ENCODE peak calls at places on chromosome 1, in eight cellular contexts. One of them, this sample, is unnamed. For H3K4me1 and H3K9me3, the result is how much of the 10 kb centered on the place peaks cover.

GRCh38 chr1:209106237-209106741 is 477.2 kb upstream of the CAMK1G start:
- DNase-seq in thoracic aorta: no peak
- DNase-seq in right cardiac atrium: no peak
- DNase-seq in CD4-positive, alpha-beta memory T cell: no peak
- DNase-seq in Panc1: no peak
- DNase-seq in neuronal stem cell: no peak
- DNase-seq in NT2/D1: peak
- DNase-seq in hepatocyte: peak
- DNase-seq in this sample: no peak

GRCh38 chr1:39269791-39270342 is 65.4 kb downstream of the MACF1 start:
- DNase-seq in thoracic aorta: no peak
- DNase-seq in right cardiac atrium: no peak
- DNase-seq in CD4-positive, alpha-beta memory T cell: peak
- DNase-seq in Panc1: no peak
- DNase-seq in neuronal stem cell: no peak
- DNase-seq in NT2/D1: no peak
- DNase-seq in hepatocyte: peak
- DNase-seq in this sample: no peak

GRCh38 chr1:231139125-231139649 is 22.7 kb upstream of the TRIM67 start:
- DNase-seq in thoracic aorta: no peak
- DNase-seq in right cardiac atrium: no peak
- DNase-seq in CD4-positive, alpha-beta memory T cell: no peak
- DNase-seq in Panc1: no peak
- DNase-seq in neuronal stem cell: no peak
- DNase-seq in NT2/D1: no peak
- DNase-seq in hepatocyte: peak
- DNase-seq in this sample: no peak

GRCh38 chr1:67687649-67688048 is 2.6 kb downstream of the GADD45A start:
- DNase-seq in thoracic aorta: no peak
- DNase-seq in right cardiac atrium: no peak
- DNase-seq in CD4-positive, alpha-beta memory T cell: no peak
- DNase-seq in Panc1: no peak
- DNase-seq in neuronal stem cell: no peak
- DNase-seq in NT2/D1: no peak
- DNase-seq in hepatocyte: no peak
- DNase-seq in this sample: no peak

GRCh38 chr1:156346636-156347035 is 8.3 kb downstream of the TSACC start:
- DNase-seq in thoracic aorta: no peak
- DNase-seq in right cardiac atrium: no peak
- DNase-seq in CD4-positive, alpha-beta memory T cell: no peak
- DNase-seq in Panc1: no peak
- DNase-seq in neuronal stem cell: no peak
- DNase-seq in NT2/D1: peak
- DNase-seq in hepatocyte: no peak
- DNase-seq in this sample: no peak

GRCh38 chr1:215151841-215152240 is 69.3 kb downstream of the KCNK2 start:
- DNase-seq in thoracic aorta: no peak
- DNase-seq in right cardiac atrium: no peak
- DNase-seq in CD4-positive, alpha-beta memory T cell: no peak
- DNase-seq in Panc1: no peak
- DNase-seq in neuronal stem cell: no peak
- DNase-seq in NT2/D1: no peak
- DNase-seq in hepatocyte: no peak
- DNase-seq in this sample: no peak

GRCh38 chr1:231981675-231982074 is 355.1 kb downstream of the DISC1 start:
- DNase-seq in thoracic aorta: no peak
- DNase-seq in right cardiac atrium: no peak
- DNase-seq in CD4-positive, alpha-beta memory T cell: no peak
- DNase-seq in Panc1: no peak
- DNase-seq in neuronal stem cell: no peak
- DNase-seq in NT2/D1: no peak
- DNase-seq in hepatocyte: no peak
- DNase-seq in this sample: no peak

GRCh38 chr1:30287976-30288375 is 435.4 kb downstream of the MATN1 start:
- DNase-seq in thoracic aorta: no peak
- DNase-seq in right cardiac atrium: no peak
- DNase-seq in CD4-positive, alpha-beta memory T cell: no peak
- DNase-seq in Panc1: no peak
- DNase-seq in neuronal stem cell: no peak
- DNase-seq in NT2/D1: no peak
- DNase-seq in hepatocyte: no peak
- DNase-seq in this sample: no peak

GRCh38 chr1:26020941-26021646 is 481 bp upstream of the EXTL1 start:
- DNase-seq in thoracic aorta: no peak
- DNase-seq in right cardiac atrium: no peak
- DNase-seq in CD4-positive, alpha-beta memory T cell: no peak
- DNase-seq in Panc1: no peak
- DNase-seq in neuronal stem cell: no peak
- DNase-seq in NT2/D1: no peak
- DNase-seq in hepatocyte: no peak
- DNase-seq in this sample: no peak

GRCh38 chr1:112026018-112026417 is 36.5 kb upstream of the KCND3 start:
- DNase-seq in thoracic aorta: no peak
- DNase-seq in right cardiac atrium: no peak
- DNase-seq in CD4-positive, alpha-beta memory T cell: no peak
- DNase-seq in Panc1: no peak
- DNase-seq in neuronal stem cell: no peak
- DNase-seq in NT2/D1: no peak
- DNase-seq in hepatocyte: no peak
- DNase-seq in this sample: no peak

GRCh38 chr1:30526652-30527345 is 196.6 kb downstream of the MATN1 start:
- DNase-seq in thoracic aorta: no peak
- DNase-seq in right cardiac atrium: no peak
- DNase-seq in CD4-positive, alpha-beta memory T cell: no peak
- DNase-seq in Panc1: no peak
- DNase-seq in neuronal stem cell: no peak
- DNase-seq in NT2/D1: no peak
- DNase-seq in hepatocyte: no peak
- DNase-seq in this sample: no peak

GRCh38 chr1:40385437-40386310 is 12.1 kb downstream of the SMAP2 start:
- DNase-seq in thoracic aorta: no peak
- DNase-seq in right cardiac atrium: no peak
- DNase-seq in CD4-positive, alpha-beta memory T cell: peak
- DNase-seq in Panc1: no peak
- DNase-seq in neuronal stem cell: no peak
- DNase-seq in NT2/D1: no peak
- DNase-seq in hepatocyte: no peak
- DNase-seq in this sample: peak

GRCh38 chr1:94068831-94069648 is 51.9 kb downstream of the ABCA4 start:
- DNase-seq in thoracic aorta: no peak
- DNase-seq in right cardiac atrium: peak
- DNase-seq in CD4-positive, alpha-beta memory T cell: no peak
- DNase-seq in Panc1: peak
- DNase-seq in neuronal stem cell: no peak
- DNase-seq in NT2/D1: no peak
- DNase-seq in hepatocyte: peak
- DNase-seq in this sample: no peak

GRCh38 chr1:47651311-47652089 is 213.7 kb downstream of the FOXD2 start:
- DNase-seq in thoracic aorta: no peak
- DNase-seq in right cardiac atrium: no peak
- DNase-seq in CD4-positive, alpha-beta memory T cell: no peak
- DNase-seq in Panc1: no peak
- DNase-seq in neuronal stem cell: no peak
- DNase-seq in NT2/D1: no peak
- DNase-seq in hepatocyte: peak
- DNase-seq in this sample: no peak

GRCh38 chr1:5975133-5975880 is 16.9 kb downstream of the NPHP4 start:
- DNase-seq in thoracic aorta: no peak
- DNase-seq in right cardiac atrium: peak
- DNase-seq in CD4-positive, alpha-beta memory T cell: no peak
- DNase-seq in Panc1: no peak
- DNase-seq in neuronal stem cell: no peak
- DNase-seq in NT2/D1: no peak
- DNase-seq in hepatocyte: peak
- DNase-seq in this sample: peak

GRCh38 chr1:163673756-163674155 is 352.0 kb downstream of the NUF2 start:
- DNase-seq in thoracic aorta: no peak
- DNase-seq in right cardiac atrium: no peak
- DNase-seq in CD4-positive, alpha-beta memory T cell: no peak
- DNase-seq in Panc1: no peak
- DNase-seq in neuronal stem cell: no peak
- DNase-seq in NT2/D1: no peak
- DNase-seq in hepatocyte: peak
- DNase-seq in this sample: no peak

GRCh38 chr1:223114871-223115270 is 28.2 kb downstream of the TLR5 start:
- DNase-seq in thoracic aorta: no peak
- DNase-seq in right cardiac atrium: no peak
- DNase-seq in CD4-positive, alpha-beta memory T cell: no peak
- DNase-seq in Panc1: no peak
- DNase-seq in neuronal stem cell: no peak
- DNase-seq in NT2/D1: no peak
- DNase-seq in hepatocyte: no peak
- DNase-seq in this sample: no peak

GRCh38 chr1:77565321-77565720 is 117.1 kb downstream of the ZZZ3 start:
- DNase-seq in thoracic aorta: no peak
- DNase-seq in right cardiac atrium: no peak
- DNase-seq in CD4-positive, alpha-beta memory T cell: no peak
- DNase-seq in Panc1: no peak
- DNase-seq in neuronal stem cell: no peak
- DNase-seq in NT2/D1: no peak
- DNase-seq in hepatocyte: no peak
- DNase-seq in this sample: no peak

GRCh38 chr1:9655127-9655723 is 3.7 kb downstream of the PIK3CD start:
- DNase-seq in thoracic aorta: no peak
- DNase-seq in right cardiac atrium: no peak
- DNase-seq in CD4-positive, alpha-beta memory T cell: peak
- DNase-seq in Panc1: no peak
- DNase-seq in neuronal stem cell: no peak
- DNase-seq in NT2/D1: no peak
- DNase-seq in hepatocyte: no peak
- DNase-seq in this sample: peak

DNA sequence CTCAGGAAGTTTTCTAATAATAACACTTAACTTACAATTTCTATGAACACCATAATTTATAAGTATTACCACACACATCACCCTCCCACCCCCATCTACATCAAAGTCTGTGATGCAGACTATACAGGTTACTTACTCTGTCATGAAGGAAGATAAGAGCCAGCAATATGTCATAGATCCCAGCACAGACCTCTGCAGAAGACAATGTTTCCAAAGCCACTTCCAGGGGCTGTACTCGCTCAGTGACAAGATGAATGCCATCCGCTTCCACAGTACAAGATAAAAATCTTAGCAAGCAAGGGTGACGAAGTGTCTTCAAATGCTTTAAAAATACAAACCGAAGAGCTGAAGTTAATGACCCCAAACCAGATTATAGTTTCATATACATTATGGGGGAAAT is 15.2 kb downstream of the SCYL3 start:
- DNase-seq in thoracic aorta: no peak
- DNase-seq in right cardiac atrium: no peak
- DNase-seq in CD4-positive, alpha-beta memory T cell: no peak
- DNase-seq in Panc1: no peak
- DNase-seq in neuronal stem cell: no peak
- DNase-seq in NT2/D1: no peak
- DNase-seq in hepatocyte: no peak
- DNase-seq in this sample: no peak
- H3K4me3 ChIP-seq in thoracic aorta: no peak
- H3K4me3 ChIP-seq in right cardiac atrium: no peak
- H3K4me3 ChIP-seq in CD4-positive, alpha-beta memory T cell: no peak
- H3K4me3 ChIP-seq in Panc1: no peak
- H3K4me3 ChIP-seq in neuronal stem cell: no peak
- H3K4me3 ChIP-seq in NT2/D1: no peak
- H3K4me3 ChIP-seq in hepatocyte: no peak
- H3K4me3 ChIP-seq in this sample: no peak

GRCh38 chr1:219090618-219091017 is 83.1 kb upstream of the LYPLAL1 start:
- DNase-seq in thoracic aorta: no peak
- DNase-seq in right cardiac atrium: no peak
- DNase-seq in CD4-positive, alpha-beta memory T cell: no peak
- DNase-seq in Panc1: no peak
- DNase-seq in neuronal stem cell: no peak
- DNase-seq in NT2/D1: no peak
- DNase-seq in hepatocyte: no peak
- DNase-seq in this sample: no peak
- H3K4me1 ChIP-seq in thoracic aorta: under half
- H3K4me1 ChIP-seq in right cardiac atrium: under half
- H3K4me1 ChIP-seq in CD4-positive, alpha-beta memory T cell: under half
- H3K4me1 ChIP-seq in Panc1: under half
- H3K4me1 ChIP-seq in neuronal stem cell: under half
- H3K4me1 ChIP-seq in NT2/D1: under half
- H3K4me1 ChIP-seq in hepatocyte: under half
- H3K4me1 ChIP-seq in this sample: under half

DNA sequence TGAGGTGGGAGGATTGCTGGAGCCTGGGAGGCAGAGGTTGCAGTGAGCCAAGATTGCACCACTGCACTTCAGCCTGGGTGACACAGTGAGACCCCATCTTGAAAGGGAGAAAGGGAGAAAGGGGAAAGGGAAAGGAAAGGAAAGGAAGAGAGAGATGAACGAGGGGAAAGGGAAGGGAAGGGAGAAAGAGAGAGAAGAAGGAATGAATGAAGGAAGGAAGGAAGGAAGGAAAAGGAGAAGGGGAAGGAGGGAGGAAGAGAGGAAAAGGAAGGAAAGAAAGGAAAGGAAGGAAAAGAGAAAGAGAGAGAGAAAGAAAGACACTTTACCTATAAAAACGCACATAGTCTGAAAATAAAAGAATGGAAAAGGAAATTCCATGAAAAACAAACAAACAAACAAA is 18.0 kb downstream of the ZNF695 start:
- DNase-seq in thoracic aorta: no peak
- DNase-seq in right cardiac atrium: no peak
- DNase-seq in CD4-positive, alpha-beta memory T cell: no peak
- DNase-seq in Panc1: no peak
- DNase-seq in neuronal stem cell: no peak
- DNase-seq in NT2/D1: no peak
- DNase-seq in hepatocyte: no peak
- DNase-seq in this sample: no peak
- H3K9me3 ChIP-seq in thoracic aorta: half or more
- H3K9me3 ChIP-seq in right cardiac atrium: under half
- H3K9me3 ChIP-seq in CD4-positive, alpha-beta memory T cell: under half
- H3K9me3 ChIP-seq in Panc1: half or more
- H3K9me3 ChIP-seq in neuronal stem cell: half or more
- H3K9me3 ChIP-seq in NT2/D1: half or more
- H3K9me3 ChIP-seq in hepatocyte: under half
- H3K9me3 ChIP-seq in this sample: under half

DNA sequence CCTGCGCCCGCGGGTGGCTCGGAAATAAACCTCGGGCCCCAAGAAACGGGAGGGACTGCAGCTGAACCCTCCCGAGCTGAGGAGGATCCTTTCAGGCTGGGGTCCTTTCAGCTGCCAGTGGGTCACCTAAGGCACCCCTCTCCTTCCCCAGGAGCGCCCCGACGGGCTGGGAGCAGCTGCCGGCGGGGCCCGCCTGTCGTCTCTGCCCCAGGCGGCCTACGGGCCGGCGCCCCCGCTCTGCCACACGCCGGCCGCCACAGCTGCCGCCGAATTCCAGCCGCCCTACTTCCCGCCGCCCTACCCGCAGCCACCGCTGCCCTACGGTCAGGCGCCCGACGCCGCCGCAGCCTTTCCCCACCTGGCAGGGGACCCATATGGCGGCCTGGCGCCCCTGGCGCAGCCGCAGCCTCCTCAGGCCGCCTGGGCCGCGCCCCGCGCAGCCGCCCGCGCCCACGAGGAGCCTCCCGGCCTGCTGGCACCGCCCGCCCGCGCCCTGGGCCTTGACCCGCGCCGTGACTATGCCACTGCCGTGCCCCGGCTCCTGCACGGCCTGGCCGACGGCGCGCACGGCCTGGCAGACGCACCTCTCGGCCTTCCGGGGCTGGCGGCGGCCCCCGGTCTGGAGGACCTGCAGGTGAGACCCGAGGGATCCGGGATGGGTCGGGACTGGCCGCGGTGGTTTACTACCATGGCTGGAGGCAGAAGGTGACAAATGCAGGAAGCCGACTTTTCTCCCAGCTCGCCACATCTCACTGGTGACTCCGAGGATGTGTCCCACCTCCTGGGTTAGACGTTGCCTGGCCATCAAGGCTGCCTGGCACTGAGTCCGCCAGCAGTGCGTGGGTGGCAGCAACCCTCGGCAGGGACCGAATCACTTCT is 901 bp downstream of the TFAP2E start:
- DNase-seq in thoracic aorta: no peak
- DNase-seq in right cardiac atrium: no peak
- DNase-seq in CD4-positive, alpha-beta memory T cell: no peak
- DNase-seq in Panc1: no peak
- DNase-seq in neuronal stem cell: no peak
- DNase-seq in NT2/D1: no peak
- DNase-seq in hepatocyte: no peak
- DNase-seq in this sample: no peak
- H3K4me3 ChIP-seq in thoracic aorta: peak
- H3K4me3 ChIP-seq in right cardiac atrium: peak
- H3K4me3 ChIP-seq in CD4-positive, alpha-beta memory T cell: no peak
- H3K4me3 ChIP-seq in Panc1: peak
- H3K4me3 ChIP-seq in neuronal stem cell: no peak
- H3K4me3 ChIP-seq in NT2/D1: peak
- H3K4me3 ChIP-seq in hepatocyte: peak
- H3K4me3 ChIP-seq in this sample: no peak